ENCODE peak calls at places on chromosomes 5 and 9, in seven cellular contexts. F, R, X, D, A, T and K are unnamed samples.

GRCh38 chr5:156920042-156920860 is 42.8 kb downstream of the TIMD4 start:
- DNase-seq in F (no peak), R (no peak), X (no peak), D (no peak), A (no peak), T (no peak), K (no peak)

GRCh38 chr5:61139094-61139873 is 23.0 kb downstream of the SMIM15 start:
- DNase-seq in F (no peak), R (no peak), X (no peak), D (no peak), A (no peak), T (no peak), K (no peak)

GRCh38 chr5:91182763-91183162 is 200.4 kb downstream of the ARRDC3 start:
- DNase-seq in F (no peak), R (no peak), X (no peak), D (no peak), A (no peak), T (no peak), K (no peak)

GRCh38 chr9:110095776-110096175 is 112.2 kb downstream of the C9orf152 start:
- DNase-seq in F (no peak), R (no peak), X (no peak), D (no peak), A (no peak), T (no peak), K (no peak)

GRCh38 chr9:84315278-84315877 is 25.2 kb downstream of the SLC28A3 start:
- DNase-seq in F (peak; percentile 28), R (peak; percentile 60), X (no peak), D (peak; percentile 23), A (peak; percentile 43), T (peak; percentile 40), K (peak; percentile 45)

GRCh38 chr9:109733690-109734089 is 46.3 kb upstream of the PALM2AKAP2 start:
- DNase-seq in F (no peak), R (no peak), X (no peak), D (no peak), A (no peak), T (no peak), K (no peak)

GRCh38 chr5:109759304-109759703 is 69.6 kb downstream of the MAN2A1 start:
- DNase-seq in F (no peak), R (no peak), X (no peak), D (no peak), A (no peak), T (no peak), K (no peak)

GRCh38 chr9:20988916-20989315 is 42.5 kb downstream of the HACD4 start:
- DNase-seq in F (no peak), R (no peak), X (no peak), D (no peak), A (no peak), T (no peak), K (no peak)

GRCh38 chr5:180241600-180241999 is 32.6 kb upstream of the RASGEF1C start:
- DNase-seq in F (no peak), R (no peak), X (no peak), D (no peak), A (no peak), T (no peak), K (no peak)

GRCh38 chr5:169374761-169375160 is 73.8 kb upstream of the SLIT3 start:
- DNase-seq in F (no peak), R (no peak), X (no peak), D (no peak), A (no peak), T (no peak), K (no peak)

GRCh38 chr5:133407277-133407632 is 205.1 kb downstream of the FSTL4 start:
- DNase-seq in F (no peak), R (no peak), X (no peak), D (no peak), A (no peak), T (no peak), K (no peak)

GRCh38 chr5:85388752-85389151 is 1004.1 kb upstream of the EDIL3 start:
- DNase-seq in F (no peak), R (no peak), X (no peak), D (no peak), A (no peak), T (no peak), K (no peak)

GRCh38 chr9:38682713-38683112 is 37.2 kb downstream of the FAM240B start:
- DNase-seq in F (no peak), R (no peak), X (peak; percentile 72), D (peak; percentile 54), A (no peak), T (no peak), K (no peak)

GRCh38 chr9:90860382-90860781 is 58.8 kb downstream of the SYK start:
- DNase-seq in F (no peak), R (no peak), X (no peak), D (no peak), A (no peak), T (no peak), K (peak; percentile 17)

GRCh38 chr9:95132406-95133350 is 184.8 kb downstream of the FANCC start:
- DNase-seq in F (no peak), R (no peak), X (no peak), D (no peak), A (no peak), T (no peak), K (no peak)

GRCh38 chr5:128035689-128036088 is 47.9 kb upstream of the SLC12A2 start:
- DNase-seq in F (no peak), R (no peak), X (no peak), D (no peak), A (no peak), T (no peak), K (no peak)

GRCh38 chr5:10539685-10539998 is 24.2 kb upstream of the ANKRD33B start:
- DNase-seq in F (no peak), R (no peak), X (no peak), D (no peak), A (no peak), T (no peak), K (no peak)

GRCh38 chr9:131714161-131714646 is 25.7 kb downstream of the RAPGEF1 start:
- DNase-seq in F (no peak), R (peak; percentile 46), X (peak; percentile 54), D (no peak), A (no peak), T (peak; percentile 79), K (no peak)

GRCh38 chr5:34051374-34051980 is 8.5 kb upstream of the C1QTNF3 start:
- DNase-seq in F (no peak), R (no peak), X (no peak), D (no peak), A (no peak), T (no peak), K (no peak)

GRCh38 chr5:109855056-109855455 is 165.3 kb downstream of the MAN2A1 start:
- DNase-seq in F (no peak), R (no peak), X (no peak), D (no peak), A (no peak), T (no peak), K (no peak)

GRCh38 chr9:137783521-137783920 is 94.1 kb upstream of the CACNA1B start:
- DNase-seq in F (no peak), R (no peak), X (no peak), D (no peak), A (no peak), T (no peak), K (no peak)

GRCh38 chr9:68794898-68795297 is 89.9 kb downstream of the PIP5K1B start:
- DNase-seq in F (no peak), R (no peak), X (no peak), D (no peak), A (no peak), T (no peak), K (peak; percentile 33)

GRCh38 chr5:147902606-147903115 is 3.7 kb downstream of the C5orf46 start:
- DNase-seq in F (no peak), R (no peak), X (no peak), D (no peak), A (no peak), T (no peak), K (no peak)

DNA sequence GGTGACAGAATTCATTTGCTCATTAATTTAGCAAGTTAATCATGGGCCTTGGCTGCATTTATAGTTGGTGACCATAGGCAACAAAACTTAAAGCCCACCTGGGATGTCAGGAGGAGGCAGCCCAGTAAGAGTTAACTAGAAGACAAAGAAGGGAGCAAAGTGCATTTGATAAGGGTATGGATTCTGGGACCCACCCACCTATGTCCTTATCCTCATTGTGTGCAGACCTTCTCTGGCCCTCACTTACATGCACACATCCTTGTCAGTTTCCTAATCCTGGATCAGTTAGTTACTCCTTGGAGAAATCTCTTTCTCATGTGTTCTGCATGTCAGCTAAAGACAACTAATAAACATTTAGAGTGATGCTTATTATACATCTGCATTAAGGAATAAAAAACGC is 24.6 kb downstream of the MEF2C start:
- DNase-seq in F (no peak), R (no peak), X (no peak), D (no peak), A (no peak), T (no peak), K (no peak)
- H3K9me3 ChIP-seq in F (no peaks in the 10 kb centered on the region), R (no peaks in the 10 kb centered on the region), X (peaks cover 4% of the 10 kb centered on the region), D (peaks cover 3% of the 10 kb centered on the region), A (no peaks in the 10 kb centered on the region), T (no peaks in the 10 kb centered on the region), K (no peaks in the 10 kb centered on the region)

DNA sequence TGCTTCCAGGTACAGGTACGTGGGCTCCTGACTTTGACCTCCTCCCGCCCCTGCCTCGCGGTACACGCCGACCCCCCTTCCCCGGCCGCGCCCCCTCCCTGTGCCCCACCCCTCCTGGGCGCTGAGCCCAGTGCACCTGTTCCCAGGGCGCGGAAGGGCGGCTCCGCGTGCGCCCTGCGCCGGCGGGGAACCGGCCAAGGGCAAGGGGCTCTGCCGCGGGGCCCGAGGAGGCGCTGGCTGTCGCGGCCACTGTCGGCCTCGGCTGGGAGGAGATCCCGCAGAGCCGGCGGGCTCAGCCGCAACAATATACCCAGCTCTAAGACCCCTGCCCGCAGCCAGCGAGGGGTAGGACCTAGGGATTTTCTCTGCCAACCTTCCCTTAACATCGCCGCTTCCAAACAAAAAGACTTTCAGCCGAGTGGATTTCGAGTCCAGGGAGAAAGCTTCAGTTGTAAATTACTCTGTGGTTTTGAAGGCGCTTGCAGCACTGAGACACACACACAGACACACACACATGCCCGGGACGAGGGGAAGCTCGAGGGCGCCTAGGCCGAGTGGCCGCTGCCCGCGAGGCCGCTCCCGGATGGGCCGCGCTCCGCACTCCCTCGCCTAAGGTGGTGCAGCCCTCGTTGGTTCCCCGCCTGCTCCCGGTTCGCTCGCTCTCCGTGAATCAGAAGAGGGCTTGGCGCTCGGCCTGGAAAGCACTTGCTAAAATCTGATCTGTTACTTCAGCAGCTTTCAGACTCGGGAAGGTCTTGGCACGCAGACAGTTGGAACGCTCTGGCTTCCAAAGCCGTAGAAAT is 1.2 kb downstream of the FGF18 start:
- DNase-seq in F (no peak), R (peak; percentile 86), X (peak; percentile 67), D (no peak), A (no peak), T (peak; percentile 91), K (peak; percentile 85)
- H3K4me3 ChIP-seq in F (no peak overlapping the region), R (no peak overlapping the region), X (peak overlapping the region; percentile 46), D (peak overlapping the region; percentile 39), A (no peak overlapping the region), T (peak overlapping the region; percentile 66), K (no peak overlapping the region)

DNA sequence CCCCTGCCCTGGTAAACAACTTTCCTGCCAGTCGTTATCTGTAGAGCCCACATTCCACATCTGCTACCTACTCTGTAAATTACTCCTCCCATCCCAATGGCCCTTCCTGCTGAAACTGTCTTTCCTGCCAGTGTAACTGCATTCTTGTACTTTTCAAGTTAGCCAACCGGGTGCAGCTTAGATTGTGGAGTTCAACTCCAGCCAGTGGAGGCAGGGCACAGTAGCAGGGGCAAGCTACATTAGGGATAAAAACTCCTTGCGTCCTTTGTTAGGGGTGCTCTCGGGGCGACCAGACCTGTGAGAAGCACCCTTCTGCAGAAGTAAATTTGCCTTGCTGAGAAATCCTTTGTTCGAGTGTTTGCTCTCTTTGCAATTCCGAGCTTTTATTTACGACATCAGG is 639.0 kb upstream of the TYRP1 start:
- DNase-seq in F (no peak), R (no peak), X (no peak), D (no peak), A (no peak), T (no peak), K (no peak)
- H3K9me3 ChIP-seq in F (no peaks in the 10 kb centered on the region), R (no peaks in the 10 kb centered on the region), X (peaks cover 7% of the 10 kb centered on the region), D (peaks cover 88% of the 10 kb centered on the region), A (peaks cover 9% of the 10 kb centered on the region), T (no peaks in the 10 kb centered on the region), K (no peaks in the 10 kb centered on the region)

GRCh38 chr5:132260714-132261615 is 3.5 kb downstream of the PDLIM4 start:
- DNase-seq in F (no peak), R (peak; percentile 69), X (peak; percentile 56), D (no peak), A (no peak), T (peak; percentile 74), K (no peak)
- H3K4me3 ChIP-seq in F (no peak overlapping the region), R (no peak overlapping the region), X (peak overlapping the region; percentile 37), D (no peak overlapping the region), A (no peak overlapping the region), T (no peak overlapping the region), K (no peak overlapping the region)